ENCODE peak calls at places on chromosomes 11 and 22, in five cellular contexts. C is mesenchymal stem cell; N is osteoblast; E is naive thymus-derived CD4-positive, alpha-beta T cell; Z is colonic mucosa. O is an unnamed sample.
A peak's percentile ranks its signal among the peaks of the same experiment; 100 is the strongest.

GRCh38 chr11:111631034-111631665 is 28.9 kb downstream of the SIK2 start:
- DNase-seq in C (no peak), N (no peak), E (no peak), Z (no peak), O (no peak)

GRCh38 chr11:76605338-76606074 is 65.0 kb downstream of the LRRC32 start:
- DNase-seq in C (no peak), N (peak; percentile 23), E (peak; percentile 1), Z (peak; percentile 33), O (no peak)

GRCh38 chr11:57303990-57304579 is 20.7 kb downstream of the TNKS1BP1 start:
- DNase-seq in C (no peak), N (peak; percentile 90), E (no peak), Z (no peak), O (no peak)

GRCh38 chr11:63573881-63574855 is 11.0 kb upstream of the PLAAT2 start:
- DNase-seq in C (peak; percentile 82), N (peak; percentile 14), E (no peak), Z (peak; percentile 84), O (peak; percentile 67)

GRCh38 chr11:36065436-36065835 is 121.6 kb downstream of the LDLRAD3 start:
- DNase-seq in C (peak; percentile 29), N (no peak), E (no peak), Z (no peak), O (no peak)

GRCh38 chr11:2467695-2468055 is 22.9 kb downstream of the KCNQ1 start:
- DNase-seq in C (no peak), N (no peak), E (no peak), Z (no peak), O (no peak)

GRCh38 chr22:30159561-30160353 is 79.5 kb downstream of the HORMAD2 start:
- DNase-seq in C (peak; percentile 73), N (peak; percentile 55), E (no peak), Z (no peak), O (peak; percentile 48)

GRCh38 chr11:6350070-6350469 is 29.8 kb upstream of the CAVIN3 start:
- DNase-seq in C (no peak), N (no peak), E (no peak), Z (no peak), O (no peak)

GRCh38 chr22:41478891-41479521 is 10.1 kb downstream of the ACO2 start:
- DNase-seq in C (peak; percentile 52), N (peak; percentile 75), E (no peak), Z (no peak), O (no peak)

GRCh38 chr22:25016311-25016710 is 63.8 kb downstream of the KIAA1671 start:
- DNase-seq in C (no peak), N (no peak), E (no peak), Z (no peak), O (no peak)

GRCh38 chr22:20246368-20247009 is 21.6 kb downstream of the RTN4R start:
- DNase-seq in C (no peak), N (no peak), E (no peak), Z (no peak), O (no peak)

GRCh38 chr22:44659140-44659539 is 42.9 kb upstream of the PRR5 start:
- DNase-seq in C (no peak), N (peak; percentile 89), E (no peak), Z (no peak), O (no peak)

GRCh38 chr22:25739659-25740344 is 2.2 kb upstream of the MYO18B start:
- DNase-seq in C (no peak), N (no peak), E (no peak), Z (no peak), O (no peak)

GRCh38 chr11:6219359-6219758 is 14.0 kb downstream of the C11orf42 start:
- DNase-seq in C (peak; percentile 79), N (peak; percentile 97), E (no peak), Z (peak; percentile 58), O (no peak)

GRCh38 chr11:35943761-35944502 is at the start of gene LDLRAD3:
- DNase-seq in C (peak; percentile 86), N (peak; percentile 98), E (peak; percentile 64), Z (peak; percentile 75), O (peak; percentile 75)

GRCh38 chr11:47400813-47401279 is 7.5 kb upstream of the SLC39A13 start:
- DNase-seq in C (peak; percentile 32), N (peak; percentile 73), E (no peak), Z (no peak), O (no peak)

GRCh38 chr11:66871521-66871901 is 14.6 kb downstream of the LRFN4 start:
- DNase-seq in C (no peak), N (peak; percentile 45), E (no peak), Z (no peak), O (no peak)

GRCh38 chr11:64559351-64560138 is 31.5 kb upstream of the SLC22A12 start:
- DNase-seq in C (no peak), N (peak; percentile 67), E (no peak), Z (no peak), O (no peak)

GRCh38 chr11:12271826-12272366 is 105.5 kb upstream of the PARVA start:
- DNase-seq in C (no peak), N (no peak), E (no peak), Z (no peak), O (no peak)

GRCh38 chr11:1827095-1827797 is 7.5 kb upstream of the SYT8 start:
- DNase-seq in C (peak; percentile 50), N (peak; percentile 98), E (no peak), Z (peak; percentile 79), O (peak; percentile 84)

GRCh38 chr11:73991471-73992006 is 8.9 kb upstream of the UCP2 start:
- DNase-seq in C (no peak), N (no peak), E (peak; percentile 17), Z (no peak), O (no peak)

GRCh38 chr11:58060939-58061672 is 30.4 kb downstream of the OR6Q1 start:
- DNase-seq in C (no peak), N (no peak), E (no peak), Z (no peak), O (no peak)

GRCh38 chr11:2207212-2207611 is 35.6 kb upstream of the TH start:
- DNase-seq in C (no peak), N (no peak), E (peak; percentile 15), Z (no peak), O (no peak)

GRCh38 chr22:36913431-36914382 is at the start of gene CSF2RB:
- DNase-seq in C (no peak), N (peak; percentile 19), E (no peak), Z (peak; percentile 32), O (no peak)

GRCh38 chr22:47213571-47214230 is 451.3 kb downstream of the TBC1D22A start:
- DNase-seq in C (no peak), N (peak; percentile 46), E (peak; percentile 41), Z (peak; percentile 38), O (no peak)

GRCh38 chr11:28835317-28835716 is 727.1 kb downstream of the METTL15 start:
- DNase-seq in C (no peak), N (no peak), E (no peak), Z (no peak), O (no peak)

GRCh38 chr11:64998690-64999431 is 2.1 kb upstream of the BATF2 start:
- DNase-seq in C (no peak), N (no peak), E (no peak), Z (peak; percentile 90), O (no peak)

GRCh38 chr11:128956401-128957203 is 13.9 kb upstream of the TP53AIP1 start:
- DNase-seq in C (peak; percentile 80), N (peak; percentile 95), E (no peak), Z (peak; percentile 60), O (peak; percentile 61)

GRCh38 chr22:35335936-35336781 is 36.5 kb downstream of the TOM1 start:
- DNase-seq in C (no peak), N (no peak), E (no peak), Z (no peak), O (no peak)

GRCh38 chr22:35335468-35335867 is 35.8 kb downstream of the TOM1 start:
- DNase-seq in C (no peak), N (peak; percentile 32), E (no peak), Z (no peak), O (no peak)

GRCh38 chr22:35330258-35330861 is 30.7 kb downstream of the TOM1 start:
- DNase-seq in C (peak; percentile 94), N (peak; percentile 95), E (peak; percentile 44), Z (peak; percentile 70), O (peak; percentile 60)

GRCh38 chr22:35334010-35334409 is 34.3 kb downstream of the TOM1 start:
- DNase-seq in C (no peak), N (no peak), E (peak; percentile 38), Z (no peak), O (no peak)

DNA sequence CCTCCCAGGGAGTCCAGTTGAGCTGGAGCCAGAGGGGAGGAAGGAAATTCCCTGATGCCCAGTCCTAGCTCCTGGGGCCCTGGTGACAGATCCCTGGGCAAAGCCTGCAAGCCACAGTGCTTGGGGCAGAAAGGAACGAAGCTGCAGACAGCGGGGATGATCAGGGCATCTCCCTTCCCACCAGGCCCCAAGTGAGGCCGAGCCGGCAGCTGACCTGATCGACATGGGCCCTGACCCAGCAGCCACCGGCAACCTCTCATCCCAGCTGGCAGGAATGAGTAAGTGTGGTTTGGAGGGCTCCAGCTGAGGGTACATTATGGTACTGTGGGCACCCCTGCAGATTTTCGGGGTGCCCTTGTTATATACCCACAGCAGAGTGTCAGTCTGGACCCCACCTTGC is 33.5 kb downstream of the TOM1 start:
- DNase-seq in C (no peak), N (no peak), E (no peak), Z (no peak), O (no peak)
- H3K36me3 ChIP-seq in C (peaks cover 93% of the 10 kb centered on the region), N (peaks cover 83% of the 10 kb centered on the region), E (peaks cover 77% of the 10 kb centered on the region), Z (peaks cover 14% of the 10 kb centered on the region), O (peaks cover 26% of the 10 kb centered on the region)

DNA sequence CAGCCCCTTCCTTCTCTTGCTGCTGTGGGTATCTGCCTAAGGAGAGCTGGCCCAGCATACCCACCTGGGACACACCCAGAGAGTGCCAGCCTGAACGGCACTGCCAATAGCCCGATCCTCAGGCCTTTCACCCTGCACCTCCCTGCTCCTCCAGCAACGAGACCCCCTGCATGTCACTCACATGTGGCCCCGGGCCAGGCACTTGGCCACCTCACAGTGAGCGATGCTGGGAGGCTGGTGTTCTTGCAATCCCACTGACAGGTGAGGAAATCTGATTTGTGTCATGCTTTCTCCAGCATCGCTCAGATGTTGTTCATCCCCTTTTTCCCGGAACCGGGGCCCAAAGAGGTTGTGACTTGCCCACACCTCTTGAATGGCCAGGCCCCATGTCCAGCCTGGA is 20.5 kb downstream of the DAGLA start:
- DNase-seq in C (no peak), N (no peak), E (no peak), Z (no peak), O (no peak)
- H3K27me3 ChIP-seq in C (no peaks in the 10 kb centered on the region), N (no peaks in the 10 kb centered on the region), E (no peaks in the 10 kb centered on the region), Z (no peaks in the 10 kb centered on the region), O (no peaks in the 10 kb centered on the region)

GRCh38 chr11:78290293-78291176 is 101.8 kb downstream of the USP35 start:
- DNase-seq in C (peak; percentile 92), N (no peak), E (peak; percentile 30), Z (no peak), O (no peak)
- H3K27ac ChIP-seq in C (no peak overlapping the region), N (no peak overlapping the region), E (no peak overlapping the region), Z (no peak overlapping the region), O (no peak overlapping the region)

DNA sequence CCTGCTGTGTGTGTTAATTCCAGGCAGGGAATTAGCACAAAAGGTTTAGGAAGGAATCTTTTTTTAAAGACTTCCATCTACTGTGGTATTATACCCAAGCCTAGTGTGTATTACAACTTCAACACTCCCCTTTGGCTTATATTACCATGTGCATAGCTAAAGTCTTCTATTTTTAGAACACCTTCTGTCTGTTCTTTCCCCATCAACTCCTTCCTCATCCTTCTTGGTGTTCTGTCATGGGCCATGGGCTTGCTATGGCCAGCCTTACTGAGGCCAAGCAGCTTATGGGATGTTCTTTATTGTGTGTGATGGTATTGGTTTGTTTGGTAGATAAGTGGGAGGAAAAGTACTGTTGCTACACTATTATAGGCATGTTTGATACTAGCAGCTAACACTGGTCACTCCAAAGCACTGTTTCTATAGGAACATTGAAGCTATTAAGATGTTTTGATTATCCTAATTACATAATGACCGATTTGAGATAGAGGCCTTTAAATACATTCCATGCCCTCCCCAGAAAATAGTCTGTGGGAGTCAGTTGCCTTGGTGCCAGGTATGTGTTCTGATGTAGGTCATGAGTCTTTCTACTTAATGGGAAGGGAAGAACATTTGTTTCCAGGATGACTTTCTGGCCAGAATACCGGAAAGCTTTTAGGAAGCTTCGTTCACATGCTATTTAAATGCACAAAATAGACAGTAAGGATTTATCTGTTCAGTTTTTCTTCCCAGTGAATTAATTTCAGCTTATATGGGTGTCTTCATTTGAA is 16.5 kb downstream of the MCAM start:
- DNase-seq in C (no peak), N (no peak), E (no peak), Z (no peak), O (no peak)
- H3K36me3 ChIP-seq in C (peaks cover 84% of the 10 kb centered on the region), N (peaks cover 71% of the 10 kb centered on the region), E (peaks cover 73% of the 10 kb centered on the region), Z (peaks cover 5% of the 10 kb centered on the region), O (no peaks in the 10 kb centered on the region)